ENCODE peak calls at places on chromosomes 16 and 17, in five cellular contexts. Q, B, D, A and S are unnamed samples.

GRCh38 chr16:72291531-72291981 is 119.6 kb upstream of the PMFBP1 start:
- DNase-seq in Q (peak; percentile 88), B (peak; percentile 67), A (no peak), D (no peak), S (no peak)

GRCh38 chr16:4691666-4692412 is 1.5 kb upstream of the NUDT16L1 start:
- DNase-seq in A (no peak), D (no peak), Q (no peak), B (no peak), S (peak; percentile 49)

GRCh38 chr17:77935121-77935571 is 23.4 kb upstream of the TNRC6C start:
- DNase-seq in D (no peak), A (no peak), B (no peak), Q (no peak), S (peak; percentile 61)

GRCh38 chr17:34519286-34519685 is 60.1 kb upstream of the TMEM132E start:
- DNase-seq in A (no peak), B (no peak), Q (no peak), D (no peak), S (no peak)

GRCh38 chr17:60519795-60520194 is 6.2 kb downstream of the APPBP2 start:
- DNase-seq in Q (no peak), B (no peak), A (no peak), D (no peak), S (no peak)

GRCh38 chr17:77692571-77693161 is 265.8 kb upstream of the TNRC6C start:
- DNase-seq in B (no peak), Q (peak; percentile 82), A (no peak), D (no peak), S (peak; percentile 67)

GRCh38 chr17:44359001-44359400 is 4.7 kb downstream of the FAM171A2 start:
- DNase-seq in A (no peak), D (no peak), Q (no peak), B (no peak), S (no peak)

GRCh38 chr17:38451030-38451839 is 23.0 kb downstream of the ARHGAP23 start:
- DNase-seq in B (peak; percentile 49), A (no peak), D (no peak), Q (peak; percentile 90), S (peak; percentile 91)

GRCh38 chr17:59561042-59561441 is 4.4 kb upstream of the DHX40 start:
- DNase-seq in D (no peak), B (no peak), Q (no peak), A (no peak), S (peak; percentile 63)

GRCh38 chr16:89485701-89486246 is 4.6 kb downstream of the ANKRD11 start:
- DNase-seq in A (no peak), Q (no peak), B (no peak), D (no peak), S (no peak)

GRCh38 chr16:14501331-14502255 is 128.5 kb downstream of the PARN start:
- DNase-seq in B (peak; percentile 58), A (no peak), Q (peak; percentile 89), D (no peak), S (peak; percentile 97)

GRCh38 chr17:80263253-80264047 is 2.8 kb downstream of the RNF213 start:
- DNase-seq in B (no peak), Q (peak; percentile 42), D (peak; percentile 73), A (peak; percentile 71), S (no peak)

GRCh38 chr16:27083861-27084261 is 17.1 kb downstream of the C16orf82 start:
- DNase-seq in D (no peak), A (no peak), Q (peak; percentile 29), B (no peak), S (no peak)

GRCh38 chr16:73063284-73063733 is 15.4 kb upstream of the ZFHX3 start:
- DNase-seq in Q (no peak), B (no peak), D (no peak), A (no peak), S (no peak)

GRCh38 chr16:23729503-23730424 is 16.7 kb upstream of the ERN2 start:
- DNase-seq in A (no peak), D (no peak), Q (peak; percentile 24), B (no peak), S (peak; percentile 60)

GRCh38 chr16:31880322-31880979 is 6.8 kb downstream of the ZNF267 start:
- DNase-seq in D (no peak), B (peak; percentile 29), A (no peak), Q (peak; percentile 36), S (no peak)

GRCh38 chr17:9403207-9403606 is 172.4 kb downstream of the STX8 start:
- DNase-seq in B (no peak), Q (no peak), D (no peak), A (no peak), S (no peak)

GRCh38 chr16:85767569-85767968 is 16.7 kb upstream of the C16orf74 start:
- DNase-seq in D (no peak), A (no peak), Q (peak; percentile 93), B (peak; percentile 93), S (peak; percentile 81)

GRCh38 chr16:21263640-21264211 is 14.4 kb downstream of the CRYM start:
- DNase-seq in A (no peak), B (no peak), D (no peak), Q (no peak), S (no peak)

GRCh38 chr17:2706911-2707510 is 4.6 kb downstream of the CLUH start:
- DNase-seq in A (no peak), B (no peak), D (no peak), Q (no peak), S (no peak)

GRCh38 chr16:48997081-48997615 is 284.5 kb downstream of the CBLN1 start:
- DNase-seq in B (no peak), Q (no peak), D (no peak), A (no peak), S (no peak)

GRCh38 chr17:49753959-49754391 is 10.0 kb downstream of the FAM117A start:
- DNase-seq in Q (no peak), D (no peak), A (no peak), B (no peak), S (no peak)

GRCh38 chr17:75683467-75684041 is 16.4 kb downstream of the SAP30BP start:
- DNase-seq in B (no peak), D (no peak), A (no peak), Q (peak; percentile 81), S (peak; percentile 55)

GRCh38 chr17:491086-492014 is 138.7 kb upstream of the RPH3AL start:
- DNase-seq in B (no peak), D (peak; percentile 15), A (peak; percentile 12), Q (no peak), S (peak; percentile 81)

GRCh38 chr17:18258356-18259038 is at the start of gene FLII:
- DNase-seq in A (peak; percentile 44), Q (peak; percentile 56), B (no peak), D (peak; percentile 52), S (peak; percentile 84)

GRCh38 chr17:74529243-74529642 is 2.0 kb downstream of the CD300LB start:
- DNase-seq in B (no peak), Q (no peak), A (no peak), D (no peak), S (peak; percentile 43)

GRCh38 chr16:67187175-67187900 is 2.6 kb downstream of the EXOC3L1 start:
- DNase-seq in B (no peak), D (no peak), A (no peak), Q (no peak), S (no peak)

GRCh38 chr17:79843917-79844815 is 4.9 kb upstream of the CBX4 start:
- DNase-seq in B (no peak), D (no peak), A (no peak), Q (no peak), S (no peak)